ENCODE peak calls at places on chromosomes 11 and 22, in ten cellular contexts. One of them, this sample, is unnamed.

GRCh38 chr22:21042978-21043855 is 2.5 kb upstream of the LRRC74B start:
- DNase-seq in lung microvascular endothelial cell: no peak
- DNase-seq in GM13976: peak
- DNase-seq in activated CD4-positive, alpha-beta T cell treated with anti-CD3 and anti-CD28 coated beads, Interleukin-2, amount 10 ng/mL, durations not matched to agents 7 days and 5 days: no peak
- DNase-seq in hepatic stellate cell: no peak
- DNase-seq in NCI-H2081: no peak
- DNase-seq in NCI-H2029 treated with DMSO at 0.1 percent for 48 hours: no peak
- DNase-seq in stimulated activated CD8-positive, alpha-beta memory T cell treated with anti-CD3 and anti-CD28 coated beads, Interleukin-7, amount 100 ng/mL, for 4 hours: no peak
- DNase-seq in A172: peak
- DNase-seq in KBM-7: no peak
- DNase-seq in this sample: no peak

GRCh38 chr11:92830382-92831148 is 138.9 kb upstream of the MTNR1B start:
- DNase-seq in KBM-7: no peak
- DNase-seq in NCI-H2081: no peak
- DNase-seq in stimulated activated CD8-positive, alpha-beta memory T cell treated with anti-CD3 and anti-CD28 coated beads, Interleukin-7, amount 100 ng/mL, for 4 hours: no peak
- DNase-seq in activated CD4-positive, alpha-beta T cell treated with anti-CD3 and anti-CD28 coated beads, Interleukin-2, amount 10 ng/mL, durations not matched to agents 7 days and 5 days: no peak
- DNase-seq in hepatic stellate cell: no peak
- DNase-seq in NCI-H2029 treated with DMSO at 0.1 percent for 48 hours: peak
- DNase-seq in A172: no peak
- DNase-seq in lung microvascular endothelial cell: no peak
- DNase-seq in GM13976: no peak
- DNase-seq in this sample: no peak

GRCh38 chr11:69375316-69376154 is 81.6 kb downstream of the MYEOV start:
- DNase-seq in KBM-7: no peak
- DNase-seq in NCI-H2029 treated with DMSO at 0.1 percent for 48 hours: no peak
- DNase-seq in lung microvascular endothelial cell: no peak
- DNase-seq in A172: no peak
- DNase-seq in NCI-H2081: no peak
- DNase-seq in GM13976: no peak
- DNase-seq in activated CD4-positive, alpha-beta T cell treated with anti-CD3 and anti-CD28 coated beads, Interleukin-2, amount 10 ng/mL, durations not matched to agents 7 days and 5 days: no peak
- DNase-seq in stimulated activated CD8-positive, alpha-beta memory T cell treated with anti-CD3 and anti-CD28 coated beads, Interleukin-7, amount 100 ng/mL, for 4 hours: no peak
- DNase-seq in hepatic stellate cell: no peak
- DNase-seq in this sample: peak

GRCh38 chr11:126415128-126415527 is 59.6 kb downstream of the ST3GAL4 start:
- DNase-seq in NCI-H2081: no peak
- DNase-seq in activated CD4-positive, alpha-beta T cell treated with anti-CD3 and anti-CD28 coated beads, Interleukin-2, amount 10 ng/mL, durations not matched to agents 7 days and 5 days: no peak
- DNase-seq in NCI-H2029 treated with DMSO at 0.1 percent for 48 hours: no peak
- DNase-seq in A172: no peak
- DNase-seq in lung microvascular endothelial cell: no peak
- DNase-seq in GM13976: no peak
- DNase-seq in stimulated activated CD8-positive, alpha-beta memory T cell treated with anti-CD3 and anti-CD28 coated beads, Interleukin-7, amount 100 ng/mL, for 4 hours: no peak
- DNase-seq in KBM-7: no peak
- DNase-seq in hepatic stellate cell: no peak
- DNase-seq in this sample: no peak

GRCh38 chr11:33449798-33450197 is 192.6 kb downstream of the HIPK3 start:
- DNase-seq in GM13976: no peak
- DNase-seq in NCI-H2081: no peak
- DNase-seq in NCI-H2029 treated with DMSO at 0.1 percent for 48 hours: no peak
- DNase-seq in lung microvascular endothelial cell: no peak
- DNase-seq in KBM-7: no peak
- DNase-seq in activated CD4-positive, alpha-beta T cell treated with anti-CD3 and anti-CD28 coated beads, Interleukin-2, amount 10 ng/mL, durations not matched to agents 7 days and 5 days: no peak
- DNase-seq in hepatic stellate cell: peak
- DNase-seq in A172: peak
- DNase-seq in stimulated activated CD8-positive, alpha-beta memory T cell treated with anti-CD3 and anti-CD28 coated beads, Interleukin-7, amount 100 ng/mL, for 4 hours: no peak
- DNase-seq in this sample: no peak

GRCh38 chr22:48832592-48832991 is 995.1 kb downstream of the BRD1 start:
- DNase-seq in NCI-H2029 treated with DMSO at 0.1 percent for 48 hours: no peak
- DNase-seq in GM13976: no peak
- DNase-seq in activated CD4-positive, alpha-beta T cell treated with anti-CD3 and anti-CD28 coated beads, Interleukin-2, amount 10 ng/mL, durations not matched to agents 7 days and 5 days: no peak
- DNase-seq in hepatic stellate cell: no peak
- DNase-seq in lung microvascular endothelial cell: no peak
- DNase-seq in stimulated activated CD8-positive, alpha-beta memory T cell treated with anti-CD3 and anti-CD28 coated beads, Interleukin-7, amount 100 ng/mL, for 4 hours: peak
- DNase-seq in NCI-H2081: no peak
- DNase-seq in A172: peak
- DNase-seq in KBM-7: no peak
- DNase-seq in this sample: no peak

GRCh38 chr11:35590412-35590811 is 27.8 kb upstream of the FJX1 start:
- DNase-seq in activated CD4-positive, alpha-beta T cell treated with anti-CD3 and anti-CD28 coated beads, Interleukin-2, amount 10 ng/mL, durations not matched to agents 7 days and 5 days: no peak
- DNase-seq in stimulated activated CD8-positive, alpha-beta memory T cell treated with anti-CD3 and anti-CD28 coated beads, Interleukin-7, amount 100 ng/mL, for 4 hours: no peak
- DNase-seq in A172: peak
- DNase-seq in NCI-H2029 treated with DMSO at 0.1 percent for 48 hours: no peak
- DNase-seq in KBM-7: no peak
- DNase-seq in NCI-H2081: no peak
- DNase-seq in GM13976: no peak
- DNase-seq in hepatic stellate cell: peak
- DNase-seq in lung microvascular endothelial cell: no peak
- DNase-seq in this sample: no peak

GRCh38 chr22:21010426-21011113 is 4.4 kb upstream of the P2RX6 start:
- DNase-seq in NCI-H2029 treated with DMSO at 0.1 percent for 48 hours: no peak
- DNase-seq in activated CD4-positive, alpha-beta T cell treated with anti-CD3 and anti-CD28 coated beads, Interleukin-2, amount 10 ng/mL, durations not matched to agents 7 days and 5 days: no peak
- DNase-seq in lung microvascular endothelial cell: no peak
- DNase-seq in hepatic stellate cell: no peak
- DNase-seq in A172: no peak
- DNase-seq in KBM-7: no peak
- DNase-seq in GM13976: no peak
- DNase-seq in stimulated activated CD8-positive, alpha-beta memory T cell treated with anti-CD3 and anti-CD28 coated beads, Interleukin-7, amount 100 ng/mL, for 4 hours: no peak
- DNase-seq in NCI-H2081: no peak
- DNase-seq in this sample: no peak

GRCh38 chr11:44857490-44857889 is 93.2 kb downstream of the TP53I11 start:
- DNase-seq in GM13976: no peak
- DNase-seq in lung microvascular endothelial cell: no peak
- DNase-seq in activated CD4-positive, alpha-beta T cell treated with anti-CD3 and anti-CD28 coated beads, Interleukin-2, amount 10 ng/mL, durations not matched to agents 7 days and 5 days: no peak
- DNase-seq in NCI-H2029 treated with DMSO at 0.1 percent for 48 hours: no peak
- DNase-seq in NCI-H2081: no peak
- DNase-seq in hepatic stellate cell: no peak
- DNase-seq in stimulated activated CD8-positive, alpha-beta memory T cell treated with anti-CD3 and anti-CD28 coated beads, Interleukin-7, amount 100 ng/mL, for 4 hours: no peak
- DNase-seq in KBM-7: no peak
- DNase-seq in A172: no peak
- DNase-seq in this sample: no peak

GRCh38 chr11:14075118-14075601 is 112.6 kb downstream of the SPON1 start:
- DNase-seq in activated CD4-positive, alpha-beta T cell treated with anti-CD3 and anti-CD28 coated beads, Interleukin-2, amount 10 ng/mL, durations not matched to agents 7 days and 5 days: peak
- DNase-seq in hepatic stellate cell: no peak
- DNase-seq in lung microvascular endothelial cell: no peak
- DNase-seq in GM13976: no peak
- DNase-seq in NCI-H2029 treated with DMSO at 0.1 percent for 48 hours: no peak
- DNase-seq in stimulated activated CD8-positive, alpha-beta memory T cell treated with anti-CD3 and anti-CD28 coated beads, Interleukin-7, amount 100 ng/mL, for 4 hours: peak
- DNase-seq in A172: peak
- DNase-seq in NCI-H2081: no peak
- DNase-seq in KBM-7: no peak
- DNase-seq in this sample: no peak

GRCh38 chr11:69156673-69157155 is 979 bp downstream of the SMIM38 start:
- DNase-seq in lung microvascular endothelial cell: no peak
- DNase-seq in activated CD4-positive, alpha-beta T cell treated with anti-CD3 and anti-CD28 coated beads, Interleukin-2, amount 10 ng/mL, durations not matched to agents 7 days and 5 days: no peak
- DNase-seq in hepatic stellate cell: no peak
- DNase-seq in NCI-H2081: no peak
- DNase-seq in stimulated activated CD8-positive, alpha-beta memory T cell treated with anti-CD3 and anti-CD28 coated beads, Interleukin-7, amount 100 ng/mL, for 4 hours: no peak
- DNase-seq in A172: no peak
- DNase-seq in GM13976: peak
- DNase-seq in NCI-H2029 treated with DMSO at 0.1 percent for 48 hours: no peak
- DNase-seq in KBM-7: no peak
- DNase-seq in this sample: no peak

GRCh38 chr22:44577391-44578114 is 79.5 kb upstream of the RTL6 start:
- DNase-seq in A172: no peak
- DNase-seq in KBM-7: no peak
- DNase-seq in stimulated activated CD8-positive, alpha-beta memory T cell treated with anti-CD3 and anti-CD28 coated beads, Interleukin-7, amount 100 ng/mL, for 4 hours: no peak
- DNase-seq in NCI-H2029 treated with DMSO at 0.1 percent for 48 hours: no peak
- DNase-seq in GM13976: no peak
- DNase-seq in hepatic stellate cell: no peak
- DNase-seq in NCI-H2081: no peak
- DNase-seq in lung microvascular endothelial cell: no peak
- DNase-seq in activated CD4-positive, alpha-beta T cell treated with anti-CD3 and anti-CD28 coated beads, Interleukin-2, amount 10 ng/mL, durations not matched to agents 7 days and 5 days: no peak
- DNase-seq in this sample: no peak

GRCh38 chr22:23779731-23780130 is 7.0 kb upstream of the SMARCB1 start:
- DNase-seq in hepatic stellate cell: no peak
- DNase-seq in stimulated activated CD8-positive, alpha-beta memory T cell treated with anti-CD3 and anti-CD28 coated beads, Interleukin-7, amount 100 ng/mL, for 4 hours: no peak
- DNase-seq in lung microvascular endothelial cell: no peak
- DNase-seq in GM13976: no peak
- DNase-seq in NCI-H2029 treated with DMSO at 0.1 percent for 48 hours: no peak
- DNase-seq in KBM-7: no peak
- DNase-seq in activated CD4-positive, alpha-beta T cell treated with anti-CD3 and anti-CD28 coated beads, Interleukin-2, amount 10 ng/mL, durations not matched to agents 7 days and 5 days: no peak
- DNase-seq in A172: no peak
- DNase-seq in NCI-H2081: no peak
- DNase-seq in this sample: no peak

This sample was measured in SJSA1.